ENCODE peak calls at places on chromosomes 16 and 17, in five cellular contexts. N is pancreas, J is H9, I is colonic mucosa, X is adrenal gland. H is an unnamed sample.

GRCh38 chr16:75591001-75591852 is 25.0 kb downstream of the GABARAPL2 start:
- DNase-seq in J (no peak), I (peak), X (no peak), N (no peak), H (no peak)

GRCh38 chr17:77124192-77124908 is 16.4 kb upstream of the SEC14L1 start:
- DNase-seq in N (no peak), I (no peak), J (no peak), X (peak), H (peak)

GRCh38 chr16:75289189-75289588 is 37.8 kb upstream of the BCAR1 start:
- DNase-seq in X (no peak), J (no peak), I (no peak), N (no peak), H (no peak)

GRCh38 chr16:31010539-31010938 is at the start of gene STX1B:
- DNase-seq in J (peak), X (no peak), N (no peak), I (no peak), H (no peak)

GRCh38 chr17:7912927-7913524 is 3.1 kb downstream of the RNF227 start:
- DNase-seq in J (peak), I (peak), X (peak), N (no peak), H (peak)

GRCh38 chr17:78828470-78829185 is 12.0 kb downstream of the USP36 start:
- DNase-seq in I (no peak), J (peak), N (no peak), X (peak), H (no peak)

GRCh38 chr17:80693511-80693910 is 148.9 kb downstream of the RPTOR start:
- DNase-seq in I (no peak), X (peak), J (no peak), N (no peak), H (no peak)

GRCh38 chr16:28549301-28549899 is 4.3 kb upstream of the SGF29 start:
- DNase-seq in J (no peak), X (peak), N (no peak), I (peak), H (no peak)

GRCh38 chr17:28204751-28205150 is 114.2 kb upstream of the TMEM97 start:
- DNase-seq in X (no peak), J (no peak), I (no peak), N (no peak), H (no peak)

GRCh38 chr16:50448522-50448921 is 79.7 kb upstream of the BRD7 start:
- DNase-seq in X (no peak), I (no peak), N (no peak), J (peak), H (no peak)

GRCh38 chr17:73639322-73639721 is 4.9 kb downstream of the SDK2 start:
- DNase-seq in X (no peak), J (peak), I (no peak), N (no peak), H (no peak)

GRCh38 chr17:6713130-6713917 is at the start of gene SLC13A5:
- DNase-seq in I (no peak), J (peak), N (no peak), X (peak), H (no peak)

GRCh38 chr17:58390884-58391283 is 26.4 kb downstream of the RNF43 start:
- DNase-seq in I (no peak), J (no peak), N (no peak), X (no peak), H (no peak)

GRCh38 chr17:69936996-69937395 is 138.0 kb upstream of the KCNJ16 start:
- DNase-seq in X (no peak), N (no peak), I (no peak), J (no peak), H (no peak)

GRCh38 chr17:64024781-64025731 is 4.6 kb upstream of the ICAM2 start:
- DNase-seq in J (no peak), N (no peak), X (no peak), I (peak), H (no peak)

GRCh38 chr16:60452646-60453045 is 1583.6 kb downstream of the CDH8 start:
- DNase-seq in I (no peak), X (no peak), J (no peak), N (no peak), H (no peak)

GRCh38 chr16:87131996-87132345 is 185.2 kb downstream of the C16orf95 start:
- DNase-seq in J (no peak), N (no peak), X (no peak), I (no peak), H (no peak)

GRCh38 chr16:53817812-53818211 is 113.9 kb downstream of the FTO start:
- DNase-seq in J (no peak), I (no peak), N (no peak), X (no peak), H (no peak)

GRCh38 chr16:69931631-69932030 is 19.5 kb upstream of the CLEC18A start:
- DNase-seq in J (no peak), X (no peak), I (no peak), N (no peak), H (no peak)

GRCh38 chr16:24610421-24610765 is 71.0 kb downstream of the RBBP6 start:
- DNase-seq in J (peak), I (no peak), X (peak), N (no peak), H (no peak)

GRCh38 chr17:64492481-64493109 is 4.3 kb downstream of the POLG2 start:
- DNase-seq in I (no peak), X (no peak), N (no peak), J (no peak), H (no peak)

GRCh38 chr16:85751665-85752501 is 987 bp upstream of the C16orf74 start:
- DNase-seq in I (no peak), N (no peak), J (peak), X (no peak), H (no peak)

GRCh38 chr16:3822366-3823045 is 58.0 kb downstream of the CREBBP start:
- DNase-seq in J (no peak), I (no peak), N (no peak), X (no peak), H (no peak)

GRCh38 chr16:27759301-27759871 is 209.4 kb downstream of the KATNIP start:
- DNase-seq in N (no peak), X (no peak), I (no peak), J (no peak), H (no peak)

GRCh38 chr17:80475949-80476876 is at the start of gene NPTX1:
- DNase-seq in N (no peak), I (no peak), X (peak), J (no peak), H (no peak)

GRCh38 chr17:19537116-19537515 is 3.5 kb downstream of the SLC47A1 start:
- DNase-seq in I (no peak), X (no peak), J (no peak), N (no peak), H (no peak)

GRCh38 chr17:80259642-80260535 is 763 bp upstream of the RNF213 start:
- DNase-seq in I (peak), J (peak), N (peak), X (peak), H (no peak)

GRCh38 chr16:78133919-78134318 is 34.5 kb downstream of the WWOX start:
- DNase-seq in N (no peak), X (no peak), I (no peak), J (no peak), H (no peak)

GRCh38 chr16:87295259-87295658 is 21.9 kb downstream of the C16orf95 start:
- DNase-seq in N (no peak), X (no peak), J (no peak), I (peak), H (no peak)

GRCh38 chr16:17227278-17227677 is 243.5 kb downstream of the XYLT1 start:
- DNase-seq in I (no peak), J (peak), X (no peak), N (no peak), H (no peak)

GRCh38 chr17:57954421-57955182 is 610 bp downstream of the CUEDC1 start:
- DNase-seq in J (peak), X (peak), I (peak), N (peak), H (no peak)

GRCh38 chr16:30675133-30675532 is 16.9 kb downstream of the FBRS start:
- DNase-seq in N (no peak), J (no peak), X (no peak), I (no peak), H (no peak)

GRCh38 chr17:33564146-33564545 is 271.1 kb upstream of the ASIC2 start:
- DNase-seq in X (no peak), I (no peak), N (no peak), J (no peak), H (no peak)

GRCh38 chr16:78684040-78684611 is 584.7 kb downstream of the WWOX start:
- DNase-seq in J (no peak), N (no peak), I (peak), X (peak), H (no peak)

GRCh38 chr17:29706045-29706431 is 83.3 kb upstream of the CORO6 start:
- DNase-seq in N (no peak), I (no peak), X (no peak), J (no peak), H (no peak)

GRCh38 chr16:30406911-30407793 is at the start of gene ZNF771:
- DNase-seq in I (peak), X (peak), J (peak), N (peak), H (peak)

GRCh38 chr17:50638851-50639767 is 4.4 kb downstream of the ABCC3 start:
- DNase-seq in N (peak), J (peak), I (peak), X (peak), H (no peak)

GRCh38 chr17:14672830-14673229 is 371.9 kb downstream of the HS3ST3B1 start:
- DNase-seq in X (peak), N (peak), I (peak), J (no peak), H (peak)

GRCh38 chr17:69144621-69145255 is 3.0 kb upstream of the ABCA6 start:
- DNase-seq in I (no peak), X (peak), J (no peak), N (no peak), H (no peak)

GRCh38 chr17:63222655-63223054 is 223.5 kb downstream of the CYB561 start:
- DNase-seq in N (no peak), I (no peak), X (no peak), J (no peak), H (no peak)

DNA sequence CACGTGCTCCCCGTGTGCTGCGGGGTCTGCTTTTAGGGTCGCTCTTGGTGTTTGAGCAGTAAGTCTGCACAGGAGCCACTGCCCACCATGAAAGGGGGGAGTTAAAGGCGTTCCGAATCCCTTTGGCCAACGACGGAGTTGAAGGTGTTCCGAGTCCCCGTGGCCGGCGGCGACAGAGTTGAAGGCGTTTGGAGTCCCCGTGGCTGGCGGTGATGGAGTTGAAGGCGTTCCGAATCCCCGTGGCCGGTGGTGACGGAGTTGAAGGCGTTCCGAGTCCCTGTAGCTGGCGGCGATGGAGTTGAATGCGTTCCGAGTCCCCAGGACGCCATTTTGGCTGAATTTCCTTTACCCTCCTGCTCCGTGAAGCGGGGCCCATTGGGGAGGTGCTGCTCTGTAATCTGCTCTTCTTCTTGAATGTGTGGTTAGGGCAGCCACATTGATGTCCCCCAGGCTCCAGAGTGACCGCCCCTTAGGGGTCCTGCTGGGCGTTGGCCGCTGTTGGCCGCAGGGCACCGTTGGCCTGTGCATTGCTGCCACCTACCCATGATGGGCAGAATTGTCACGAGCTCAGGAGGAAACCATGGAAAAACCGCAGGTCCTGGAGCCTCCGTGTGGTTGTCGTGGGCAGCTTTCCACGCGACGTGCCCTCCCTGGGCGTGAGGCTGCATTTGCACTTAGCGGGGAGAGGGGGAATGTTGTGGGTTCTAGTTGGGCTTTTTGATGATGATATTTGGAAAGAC is 73.7 kb upstream of the ZNF750 start:
- DNase-seq in J (no peak), X (peak), N (no peak), I (no peak), H (no peak)
- TF ChIP-seq CTCF in J (peak), X (no peak), N (no peak), I (no peak), H (peak)

GRCh38 chr16:71945616-71946015 is 50.3 kb downstream of the IST1 start:
- DNase-seq in N (no peak), I (no peak), X (no peak), J (no peak), H (no peak)
- TF ChIP-seq CTCF in N (no peak), I (no peak), X (no peak), J (no peak), H (no peak)

GRCh38 chr17:61321344-61321743 is 78.3 kb upstream of the TBX2 start:
- DNase-seq in N (no peak), J (no peak), X (no peak), I (no peak), H (no peak)

GRCh38 chr17:61316633-61317032 is 83.0 kb upstream of the TBX2 start:
- DNase-seq in X (no peak), N (no peak), I (no peak), J (no peak), H (no peak)

GRCh38 chr17:61314368-61315078 is 85.1 kb upstream of the TBX2 start:
- DNase-seq in X (peak), N (no peak), I (no peak), J (no peak), H (no peak)

GRCh38 chr17:61318684-61319098 is 81.0 kb upstream of the TBX2 start:
- DNase-seq in I (no peak), J (no peak), N (no peak), X (no peak), H (no peak)

DNA sequence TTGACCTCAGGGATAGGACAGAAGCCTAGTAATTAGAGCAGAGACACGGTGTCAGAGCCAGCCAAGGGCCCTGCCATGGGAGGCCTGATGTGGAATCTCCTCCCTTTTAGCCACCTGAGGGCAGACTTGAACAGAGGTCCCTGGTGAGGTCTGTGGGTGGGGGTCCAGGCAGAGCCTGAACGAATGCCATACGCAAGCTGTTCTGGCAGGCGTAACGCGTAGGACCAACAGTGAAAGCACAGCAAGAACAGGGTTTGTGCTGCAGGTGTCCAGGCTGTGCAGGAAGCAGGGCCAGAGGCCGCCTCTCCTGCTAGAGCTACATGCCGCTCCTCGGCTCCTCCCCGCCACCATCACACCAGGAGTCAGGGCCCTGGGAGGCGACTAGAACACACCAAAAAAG is 81.9 kb upstream of the TBX2 start:
- DNase-seq in I (no peak), N (no peak), X (no peak), J (peak), H (no peak)
- TF ChIP-seq CTCF in I (no peak), N (no peak), X (no peak), J (peak), H (no peak)

GRCh38 chr17:60641810-60642220 is 35.8 kb upstream of the BCAS3 start:
- DNase-seq in J (peak), X (peak), N (peak), I (peak), H (no peak)
- TF ChIP-seq CTCF in J (peak), X (peak), N (no peak), I (peak), H (peak)

DNA sequence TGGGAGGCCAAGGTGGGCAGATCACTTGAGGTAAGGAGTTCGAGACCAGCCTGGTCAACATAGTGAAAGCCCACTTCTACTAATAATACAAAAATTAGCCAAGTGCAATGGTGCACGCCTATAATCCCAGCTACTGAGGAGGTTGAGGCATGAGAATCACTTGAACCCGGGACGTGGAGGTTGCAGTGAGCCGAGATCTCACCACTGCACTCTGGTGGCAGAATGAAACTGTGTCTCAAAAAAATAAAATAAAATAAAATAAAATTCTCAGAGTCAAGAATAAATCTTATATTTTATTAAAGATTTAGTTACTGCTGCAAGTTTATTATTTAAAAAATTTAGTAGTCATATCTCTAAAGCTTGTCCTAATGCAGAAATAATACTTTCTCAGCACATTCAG is 29.7 kb downstream of the ARL4D start:
- DNase-seq in J (no peak), N (no peak), I (no peak), X (no peak), H (no peak)
- TF ChIP-seq CTCF in J (peak), N (no peak), I (no peak), X (no peak), H (peak)

DNA sequence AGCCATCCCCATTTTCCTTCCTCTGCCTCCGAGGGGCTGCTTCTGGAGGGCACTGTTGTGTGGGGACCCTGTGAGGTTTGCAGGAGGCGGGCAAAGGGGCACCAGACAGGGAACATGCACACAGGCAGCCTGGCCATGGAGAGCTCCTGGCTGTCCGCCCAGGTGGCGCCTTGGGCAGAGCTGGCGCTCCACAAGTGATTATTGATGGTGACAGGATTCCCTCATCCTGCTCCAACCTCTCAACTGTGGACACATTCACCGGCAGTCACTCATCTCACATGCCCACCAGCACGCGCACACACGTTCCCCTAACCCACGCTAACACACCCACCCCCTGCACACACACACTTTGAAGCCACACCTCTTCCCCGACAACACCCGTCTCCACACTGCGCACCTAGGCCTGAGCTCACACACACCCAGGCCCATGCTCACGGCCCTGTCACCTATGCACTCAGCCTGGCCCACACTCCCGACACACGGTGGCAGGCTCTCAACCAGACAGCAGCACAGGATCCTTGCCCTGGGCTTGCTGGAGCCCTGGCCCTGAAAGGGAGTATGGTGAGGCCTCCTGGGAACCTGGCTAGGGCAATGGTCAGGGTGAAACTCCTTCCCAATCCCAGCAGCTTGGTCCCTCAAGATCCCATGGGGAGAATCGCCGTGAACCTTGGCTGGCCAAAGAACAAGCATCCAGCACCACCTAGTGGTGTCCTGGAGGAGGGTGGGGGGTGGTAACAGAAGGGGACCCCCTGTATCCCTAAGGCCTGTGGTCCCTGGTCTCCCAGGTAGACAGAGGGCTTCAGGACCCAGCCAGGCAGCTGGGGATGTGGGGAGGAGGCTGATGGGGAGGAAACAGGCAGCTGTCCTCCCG is 3.6 kb downstream of the PNMT start:
- DNase-seq in X (peak), J (peak), I (peak), N (peak), H (no peak)
- TF ChIP-seq CTCF in X (peak), J (peak), I (peak), N (peak), H (peak)

DNA sequence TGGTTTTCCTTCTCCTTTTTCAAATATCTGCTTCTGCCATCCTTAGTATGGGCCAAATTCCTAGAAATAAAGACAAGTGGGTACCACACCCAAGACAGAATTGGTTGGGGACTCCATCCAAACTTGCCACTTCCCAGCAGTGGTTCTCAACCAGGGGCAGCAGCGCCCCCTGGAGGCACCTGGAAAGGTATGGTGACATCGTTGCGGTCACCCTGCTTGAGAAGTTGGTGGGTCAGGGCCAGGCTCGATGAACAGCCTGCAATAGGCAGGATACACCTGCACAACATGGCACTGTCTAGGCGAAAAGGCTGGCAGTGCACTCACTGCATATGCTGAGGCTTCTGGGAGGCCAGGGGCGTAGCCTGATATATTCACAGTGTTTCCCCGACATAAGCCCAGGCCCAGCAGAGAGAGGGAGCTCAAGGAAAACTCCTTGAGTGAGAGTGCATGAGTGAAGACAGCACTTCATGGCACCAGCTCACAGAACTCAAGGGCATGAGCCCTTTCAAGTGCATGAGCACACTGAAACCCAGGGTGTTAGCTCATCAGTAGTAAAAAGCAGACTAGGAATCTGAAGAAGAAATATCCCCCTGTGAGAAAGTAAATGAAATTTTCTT is 57.7 kb downstream of the CMC2 start:
- DNase-seq in N (no peak), J (peak), I (peak), X (peak), H (no peak)
- TF ChIP-seq CTCF in N (no peak), J (peak), I (peak), X (peak), H (peak)

H was measured in CD14-positive monocyte.